ENCODE peak calls at places on chromosomes 13 and 19, in eight cellular contexts. One of them, this sample, is unnamed.

GRCh38 chr19:10292789-10293636 is 3.3 kb downstream of the ICAM5 start:
- DNase-seq in adrenal gland: no peak
- DNase-seq in tibial artery: no peak
- DNase-seq in A549: no peak
- DNase-seq in epithelial cell of esophagus: no peak
- DNase-seq in lower lobe of right lung: no peak
- DNase-seq in OCI-LY7: no peak
- DNase-seq in DND-41: no peak
- DNase-seq in this sample: no peak

GRCh38 chr13:104318121-104318520 is 1251.9 kb upstream of the SLC10A2 start:
- DNase-seq in adrenal gland: no peak
- DNase-seq in tibial artery: no peak
- DNase-seq in A549: no peak
- DNase-seq in epithelial cell of esophagus: peak
- DNase-seq in lower lobe of right lung: no peak
- DNase-seq in OCI-LY7: no peak
- DNase-seq in DND-41: no peak
- DNase-seq in this sample: peak

GRCh38 chr19:43688059-43688763 is 18.2 kb upstream of the PLAUR start:
- DNase-seq in adrenal gland: no peak
- DNase-seq in tibial artery: no peak
- DNase-seq in A549: no peak
- DNase-seq in epithelial cell of esophagus: no peak
- DNase-seq in lower lobe of right lung: peak
- DNase-seq in OCI-LY7: no peak
- DNase-seq in DND-41: no peak
- DNase-seq in this sample: no peak

GRCh38 chr19:1283207-1283916 is 2.3 kb upstream of the EFNA2 start:
- DNase-seq in adrenal gland: no peak
- DNase-seq in tibial artery: no peak
- DNase-seq in A549: no peak
- DNase-seq in epithelial cell of esophagus: no peak
- DNase-seq in lower lobe of right lung: no peak
- DNase-seq in OCI-LY7: no peak
- DNase-seq in DND-41: no peak
- DNase-seq in this sample: no peak

GRCh38 chr19:41994521-41994971 is 516 bp upstream of the ATP1A3 start:
- DNase-seq in adrenal gland: no peak
- DNase-seq in tibial artery: no peak
- DNase-seq in A549: no peak
- DNase-seq in epithelial cell of esophagus: no peak
- DNase-seq in lower lobe of right lung: no peak
- DNase-seq in OCI-LY7: peak
- DNase-seq in DND-41: peak
- DNase-seq in this sample: no peak

GRCh38 chr13:104586010-104586746 is 1520.0 kb upstream of the SLC10A2 start:
- DNase-seq in adrenal gland: no peak
- DNase-seq in tibial artery: no peak
- DNase-seq in A549: no peak
- DNase-seq in epithelial cell of esophagus: peak
- DNase-seq in lower lobe of right lung: no peak
- DNase-seq in OCI-LY7: no peak
- DNase-seq in DND-41: no peak
- DNase-seq in this sample: no peak

GRCh38 chr19:53892301-53892980 is 10.4 kb downstream of the PRKCG start:
- DNase-seq in adrenal gland: no peak
- DNase-seq in tibial artery: no peak
- DNase-seq in A549: no peak
- DNase-seq in epithelial cell of esophagus: no peak
- DNase-seq in lower lobe of right lung: no peak
- DNase-seq in OCI-LY7: no peak
- DNase-seq in DND-41: no peak
- DNase-seq in this sample: no peak

GRCh38 chr19:2552859-2553258 is 76.9 kb downstream of the GADD45B start:
- DNase-seq in adrenal gland: no peak
- DNase-seq in tibial artery: no peak
- DNase-seq in A549: no peak
- DNase-seq in epithelial cell of esophagus: no peak
- DNase-seq in lower lobe of right lung: peak
- DNase-seq in OCI-LY7: peak
- DNase-seq in DND-41: peak
- DNase-seq in this sample: no peak

GRCh38 chr13:110438211-110438610 is 123.3 kb downstream of the RAB20 start:
- DNase-seq in adrenal gland: no peak
- DNase-seq in tibial artery: peak
- DNase-seq in A549: no peak
- DNase-seq in epithelial cell of esophagus: no peak
- DNase-seq in lower lobe of right lung: no peak
- DNase-seq in OCI-LY7: no peak
- DNase-seq in DND-41: no peak
- DNase-seq in this sample: no peak

GRCh38 chr19:49861541-49862410 is 5.6 kb downstream of the PNKP start:
- DNase-seq in adrenal gland: peak
- DNase-seq in tibial artery: no peak
- DNase-seq in A549: no peak
- DNase-seq in epithelial cell of esophagus: peak
- DNase-seq in lower lobe of right lung: peak
- DNase-seq in OCI-LY7: no peak
- DNase-seq in DND-41: no peak
- DNase-seq in this sample: no peak

GRCh38 chr19:34171539-34171876 is 796 bp upstream of the LSM14A start:
- DNase-seq in adrenal gland: peak
- DNase-seq in tibial artery: no peak
- DNase-seq in A549: peak
- DNase-seq in epithelial cell of esophagus: peak
- DNase-seq in lower lobe of right lung: no peak
- DNase-seq in OCI-LY7: no peak
- DNase-seq in DND-41: no peak
- DNase-seq in this sample: peak

GRCh38 chr19:54331626-54332025 is 7.3 kb downstream of the LILRA4 start:
- DNase-seq in adrenal gland: no peak
- DNase-seq in tibial artery: no peak
- DNase-seq in A549: no peak
- DNase-seq in epithelial cell of esophagus: no peak
- DNase-seq in lower lobe of right lung: peak
- DNase-seq in OCI-LY7: no peak
- DNase-seq in DND-41: no peak
- DNase-seq in this sample: no peak

GRCh38 chr13:110396913-110397379 is 89.9 kb downstream of the COL4A2 start:
- DNase-seq in adrenal gland: peak
- DNase-seq in tibial artery: peak
- DNase-seq in A549: no peak
- DNase-seq in epithelial cell of esophagus: peak
- DNase-seq in lower lobe of right lung: no peak
- DNase-seq in OCI-LY7: no peak
- DNase-seq in DND-41: no peak
- DNase-seq in this sample: peak

GRCh38 chr13:53191091-53191490 is 162.5 kb downstream of the OLFM4 start:
- DNase-seq in adrenal gland: no peak
- DNase-seq in tibial artery: no peak
- DNase-seq in A549: no peak
- DNase-seq in epithelial cell of esophagus: peak
- DNase-seq in lower lobe of right lung: no peak
- DNase-seq in OCI-LY7: no peak
- DNase-seq in DND-41: no peak
- DNase-seq in this sample: no peak

GRCh38 chr13:93235258-93236015 is 8.8 kb downstream of the GPC6 start:
- DNase-seq in adrenal gland: no peak
- DNase-seq in tibial artery: peak
- DNase-seq in A549: no peak
- DNase-seq in epithelial cell of esophagus: peak
- DNase-seq in lower lobe of right lung: no peak
- DNase-seq in OCI-LY7: no peak
- DNase-seq in DND-41: no peak
- DNase-seq in this sample: no peak

GRCh38 chr19:45152504-45153338 is 8.1 kb downstream of the NKPD1 start:
- DNase-seq in adrenal gland: peak
- DNase-seq in tibial artery: no peak
- DNase-seq in A549: no peak
- DNase-seq in epithelial cell of esophagus: peak
- DNase-seq in lower lobe of right lung: peak
- DNase-seq in OCI-LY7: no peak
- DNase-seq in DND-41: no peak
- DNase-seq in this sample: no peak

DNA sequence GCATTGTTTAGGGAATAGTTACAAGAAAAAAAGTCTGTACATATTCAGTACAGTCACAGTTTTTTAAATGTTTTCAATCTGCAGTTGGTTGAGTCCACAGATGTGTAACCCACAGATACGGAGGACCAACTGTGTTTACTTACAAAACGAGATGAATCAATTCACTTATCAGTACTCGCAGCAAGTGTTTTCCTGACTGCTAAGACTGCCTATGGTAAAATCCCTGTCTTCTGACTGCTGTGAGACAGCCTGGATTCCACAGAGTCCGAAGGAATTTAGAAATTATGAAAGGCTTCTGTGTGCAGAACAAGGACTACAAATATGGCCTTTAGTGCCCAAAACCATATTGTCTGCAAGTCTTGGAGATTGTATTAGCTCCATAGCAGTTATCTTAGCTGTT is 45.7 kb upstream of the C1QTNF9 start:
- DNase-seq in adrenal gland: peak
- DNase-seq in tibial artery: no peak
- DNase-seq in A549: no peak
- DNase-seq in epithelial cell of esophagus: no peak
- DNase-seq in lower lobe of right lung: no peak
- DNase-seq in OCI-LY7: no peak
- DNase-seq in DND-41: no peak
- DNase-seq in this sample: no peak
- H3K4me3 ChIP-seq in adrenal gland: no peak
- H3K4me3 ChIP-seq in tibial artery: no peak
- H3K4me3 ChIP-seq in A549: no peak
- H3K4me3 ChIP-seq in epithelial cell of esophagus: no peak
- H3K4me3 ChIP-seq in lower lobe of right lung: no peak
- H3K4me3 ChIP-seq in OCI-LY7: no peak
- H3K4me3 ChIP-seq in DND-41: no peak
- H3K4me3 ChIP-seq in this sample: no peak

DNA sequence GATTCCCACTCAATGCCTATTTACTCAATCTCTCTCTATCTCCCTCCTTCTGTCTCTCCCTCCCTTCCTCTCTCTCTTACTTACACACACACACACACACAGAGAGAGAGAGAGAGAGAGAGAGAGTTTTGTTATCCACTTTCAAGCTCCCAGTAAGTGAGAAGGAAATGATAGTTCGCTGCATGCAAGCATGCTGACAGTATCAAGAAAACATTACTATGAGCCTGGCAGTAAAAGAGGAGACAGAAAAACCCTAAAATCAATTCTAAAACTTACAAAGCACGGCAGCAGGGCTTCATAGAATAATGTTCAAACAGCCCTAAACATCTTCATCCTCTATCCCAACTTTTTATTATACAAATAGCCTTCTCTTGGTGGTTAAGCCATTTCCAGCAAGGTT is 171.9 kb downstream of the FOXO1 start:
- DNase-seq in adrenal gland: no peak
- DNase-seq in tibial artery: no peak
- DNase-seq in A549: no peak
- DNase-seq in epithelial cell of esophagus: no peak
- DNase-seq in lower lobe of right lung: no peak
- DNase-seq in OCI-LY7: peak
- DNase-seq in DND-41: no peak
- DNase-seq in this sample: no peak
- H3K4me3 ChIP-seq in adrenal gland: no peak
- H3K4me3 ChIP-seq in tibial artery: no peak
- H3K4me3 ChIP-seq in A549: no peak
- H3K4me3 ChIP-seq in epithelial cell of esophagus: no peak
- H3K4me3 ChIP-seq in lower lobe of right lung: no peak
- H3K4me3 ChIP-seq in OCI-LY7: no peak
- H3K4me3 ChIP-seq in DND-41: no peak
- H3K4me3 ChIP-seq in this sample: no peak

GRCh38 chr19:18733196-18733647 is 49.7 kb downstream of the CRTC1 start:
- DNase-seq in adrenal gland: no peak
- DNase-seq in tibial artery: no peak
- DNase-seq in A549: no peak
- DNase-seq in epithelial cell of esophagus: no peak
- DNase-seq in lower lobe of right lung: no peak
- DNase-seq in OCI-LY7: no peak
- DNase-seq in DND-41: no peak
- DNase-seq in this sample: no peak

GRCh38 chr19:18726846-18727245 is 43.4 kb downstream of the CRTC1 start:
- DNase-seq in adrenal gland: no peak
- DNase-seq in tibial artery: no peak
- DNase-seq in A549: no peak
- DNase-seq in epithelial cell of esophagus: no peak
- DNase-seq in lower lobe of right lung: no peak
- DNase-seq in OCI-LY7: no peak
- DNase-seq in DND-41: no peak
- DNase-seq in this sample: no peak

GRCh38 chr19:18729933-18730530 is 46.6 kb downstream of the CRTC1 start:
- DNase-seq in adrenal gland: no peak
- DNase-seq in tibial artery: no peak
- DNase-seq in A549: no peak
- DNase-seq in epithelial cell of esophagus: no peak
- DNase-seq in lower lobe of right lung: no peak
- DNase-seq in OCI-LY7: no peak
- DNase-seq in DND-41: no peak
- DNase-seq in this sample: no peak

GRCh38 chr19:18731562-18732008 is 48.1 kb downstream of the CRTC1 start:
- DNase-seq in adrenal gland: no peak
- DNase-seq in tibial artery: no peak
- DNase-seq in A549: no peak
- DNase-seq in epithelial cell of esophagus: peak
- DNase-seq in lower lobe of right lung: no peak
- DNase-seq in OCI-LY7: no peak
- DNase-seq in DND-41: no peak
- DNase-seq in this sample: no peak

DNA sequence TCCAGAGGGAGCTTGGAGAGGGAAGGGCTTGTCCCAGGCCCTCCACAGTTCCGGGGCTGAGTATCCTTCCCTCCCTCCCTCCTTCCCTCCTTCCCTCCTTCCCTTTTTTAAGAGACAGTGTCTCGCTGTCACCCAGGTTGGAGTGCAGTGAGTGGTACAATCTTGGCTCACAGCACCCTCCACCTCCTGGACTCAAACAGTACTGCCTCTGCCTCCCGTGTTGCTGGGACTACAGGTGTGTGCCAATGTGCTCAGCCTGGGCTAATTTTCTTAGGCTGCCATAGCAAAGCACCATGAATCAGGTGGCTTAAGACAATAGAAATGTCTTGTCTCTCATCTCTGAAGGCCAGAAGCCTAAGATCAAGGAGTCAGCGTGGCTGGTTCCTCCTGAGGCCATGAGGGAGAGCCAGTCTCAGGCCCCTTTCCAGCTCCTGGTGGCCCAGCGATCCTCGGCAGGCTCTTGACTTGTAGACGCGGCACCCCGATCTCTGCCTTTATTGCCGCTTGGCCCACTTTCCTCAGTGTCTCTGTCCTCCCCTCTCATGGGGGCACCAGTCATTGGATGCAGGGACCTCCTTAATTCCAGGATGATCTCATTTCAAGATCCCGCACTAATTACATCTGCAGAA is 47.5 kb downstream of the CRTC1 start:
- DNase-seq in adrenal gland: no peak
- DNase-seq in tibial artery: no peak
- DNase-seq in A549: no peak
- DNase-seq in epithelial cell of esophagus: no peak
- DNase-seq in lower lobe of right lung: no peak
- DNase-seq in OCI-LY7: peak
- DNase-seq in DND-41: no peak
- DNase-seq in this sample: no peak
- H3K4me3 ChIP-seq in adrenal gland: no peak
- H3K4me3 ChIP-seq in tibial artery: no peak
- H3K4me3 ChIP-seq in A549: no peak
- H3K4me3 ChIP-seq in epithelial cell of esophagus: no peak
- H3K4me3 ChIP-seq in lower lobe of right lung: no peak
- H3K4me3 ChIP-seq in OCI-LY7: no peak
- H3K4me3 ChIP-seq in DND-41: no peak
- H3K4me3 ChIP-seq in this sample: no peak

GRCh38 chr13:29541400-29541799 is 54.1 kb downstream of the SLC7A1 start:
- DNase-seq in adrenal gland: no peak
- DNase-seq in tibial artery: no peak
- DNase-seq in A549: no peak
- DNase-seq in epithelial cell of esophagus: no peak
- DNase-seq in lower lobe of right lung: no peak
- DNase-seq in OCI-LY7: no peak
- DNase-seq in DND-41: no peak
- DNase-seq in this sample: no peak
- H3K4me3 ChIP-seq in adrenal gland: no peak
- H3K4me3 ChIP-seq in tibial artery: no peak
- H3K4me3 ChIP-seq in A549: no peak
- H3K4me3 ChIP-seq in epithelial cell of esophagus: no peak
- H3K4me3 ChIP-seq in lower lobe of right lung: no peak
- H3K4me3 ChIP-seq in OCI-LY7: no peak
- H3K4me3 ChIP-seq in DND-41: no peak
- H3K4me3 ChIP-seq in this sample: no peak

This sample was measured in BJ.